ENCODE peak calls at places on chromosomes 13 and 19, in eight cellular contexts. One of them, this sample, is unnamed.
A peak's percentile ranks its signal among the peaks of the same experiment; 100 is the strongest.

GRCh38 chr13:49428041-49428763 is 15.7 kb downstream of the CAB39L start:
- DNase-seq in uterus: no peak
- DNase-seq in breast epithelium: no peak
- DNase-seq in fibroblast of pulmonary artery: no peak
- DNase-seq in endodermal cell: no peak
- DNase-seq in ovary: no peak
- DNase-seq in brain microvascular endothelial cell: no peak
- DNase-seq in cardiac fibroblast: no peak
- DNase-seq in this sample: peak; percentile 38

GRCh38 chr13:27403252-27403678 is 21.2 kb upstream of the GTF3A start:
- DNase-seq in uterus: no peak
- DNase-seq in breast epithelium: no peak
- DNase-seq in fibroblast of pulmonary artery: peak; percentile 58
- DNase-seq in endodermal cell: no peak
- DNase-seq in ovary: no peak
- DNase-seq in brain microvascular endothelial cell: peak; percentile 39
- DNase-seq in cardiac fibroblast: peak; percentile 77
- DNase-seq in this sample: peak; percentile 44

GRCh38 chr13:102799544-102800144 is 725 bp downstream of the BIVM start:
- DNase-seq in uterus: no peak
- DNase-seq in breast epithelium: no peak
- DNase-seq in fibroblast of pulmonary artery: peak; percentile 19
- DNase-seq in endodermal cell: peak; percentile 73
- DNase-seq in ovary: no peak
- DNase-seq in brain microvascular endothelial cell: peak; percentile 14
- DNase-seq in cardiac fibroblast: no peak
- DNase-seq in this sample: no peak

GRCh38 chr19:3073931-3074595 is 11.8 kb upstream of the TLE5 start:
- DNase-seq in uterus: peak; percentile 48
- DNase-seq in breast epithelium: no peak
- DNase-seq in fibroblast of pulmonary artery: peak; percentile 45
- DNase-seq in endodermal cell: peak; percentile 78
- DNase-seq in ovary: peak; percentile 71
- DNase-seq in brain microvascular endothelial cell: no peak
- DNase-seq in cardiac fibroblast: peak; percentile 52
- DNase-seq in this sample: peak; percentile 37

GRCh38 chr13:80441968-80442367 is 101.0 kb upstream of the SPRY2 start:
- DNase-seq in uterus: no peak
- DNase-seq in breast epithelium: no peak
- DNase-seq in fibroblast of pulmonary artery: peak; percentile 82
- DNase-seq in endodermal cell: no peak
- DNase-seq in ovary: no peak
- DNase-seq in brain microvascular endothelial cell: no peak
- DNase-seq in cardiac fibroblast: peak; percentile 58
- DNase-seq in this sample: no peak

GRCh38 chr19:42198676-42199439 is 18.6 kb downstream of the DEDD2 start:
- DNase-seq in uterus: no peak
- DNase-seq in breast epithelium: no peak
- DNase-seq in fibroblast of pulmonary artery: no peak
- DNase-seq in endodermal cell: peak; percentile 84
- DNase-seq in ovary: no peak
- DNase-seq in brain microvascular endothelial cell: no peak
- DNase-seq in cardiac fibroblast: no peak
- DNase-seq in this sample: no peak

GRCh38 chr13:105220886-105221285 is 1314.6 kb downstream of the EFNB2 start:
- DNase-seq in uterus: no peak
- DNase-seq in breast epithelium: no peak
- DNase-seq in fibroblast of pulmonary artery: peak; percentile 10
- DNase-seq in endodermal cell: no peak
- DNase-seq in ovary: no peak
- DNase-seq in brain microvascular endothelial cell: no peak
- DNase-seq in cardiac fibroblast: peak; percentile 3
- DNase-seq in this sample: no peak

GRCh38 chr13:50589651-50590054 is 253.8 kb downstream of the DLEU7 start:
- DNase-seq in uterus: no peak
- DNase-seq in breast epithelium: no peak
- DNase-seq in fibroblast of pulmonary artery: peak; percentile 78
- DNase-seq in endodermal cell: no peak
- DNase-seq in ovary: no peak
- DNase-seq in brain microvascular endothelial cell: peak; percentile 82
- DNase-seq in cardiac fibroblast: peak; percentile 71
- DNase-seq in this sample: peak; percentile 86

GRCh38 chr19:48615145-48616040 is 517 bp upstream of the FAM83E start:
- DNase-seq in uterus: no peak
- DNase-seq in breast epithelium: no peak
- DNase-seq in fibroblast of pulmonary artery: no peak
- DNase-seq in endodermal cell: peak; percentile 69
- DNase-seq in ovary: no peak
- DNase-seq in brain microvascular endothelial cell: no peak
- DNase-seq in cardiac fibroblast: no peak
- DNase-seq in this sample: no peak

GRCh38 chr13:109998808-109999528 is 212.6 kb upstream of the IRS2 start:
- DNase-seq in uterus: no peak
- DNase-seq in breast epithelium: no peak
- DNase-seq in fibroblast of pulmonary artery: peak; percentile 84
- DNase-seq in endodermal cell: no peak
- DNase-seq in ovary: no peak
- DNase-seq in brain microvascular endothelial cell: peak; percentile 86
- DNase-seq in cardiac fibroblast: peak; percentile 71
- DNase-seq in this sample: peak; percentile 96

GRCh38 chr13:35927554-35927953 is 203.6 kb downstream of the DCLK1 start:
- DNase-seq in uterus: peak; percentile 45
- DNase-seq in breast epithelium: no peak
- DNase-seq in fibroblast of pulmonary artery: peak; percentile 63
- DNase-seq in endodermal cell: no peak
- DNase-seq in ovary: peak; percentile 20
- DNase-seq in brain microvascular endothelial cell: peak; percentile 90
- DNase-seq in cardiac fibroblast: peak; percentile 69
- DNase-seq in this sample: peak; percentile 25

GRCh38 chr13:79678100-79678499 is 197.1 kb downstream of the NDFIP2 start:
- DNase-seq in uterus: no peak
- DNase-seq in breast epithelium: no peak
- DNase-seq in fibroblast of pulmonary artery: peak; percentile 14
- DNase-seq in endodermal cell: no peak
- DNase-seq in ovary: no peak
- DNase-seq in brain microvascular endothelial cell: peak; percentile 21
- DNase-seq in cardiac fibroblast: no peak
- DNase-seq in this sample: peak; percentile 34

GRCh38 chr19:39590265-39590664 is 12.1 kb upstream of the LGALS13 start:
- DNase-seq in uterus: no peak
- DNase-seq in breast epithelium: no peak
- DNase-seq in fibroblast of pulmonary artery: peak; percentile 18
- DNase-seq in endodermal cell: peak; percentile 81
- DNase-seq in ovary: no peak
- DNase-seq in brain microvascular endothelial cell: peak; percentile 12
- DNase-seq in cardiac fibroblast: peak; percentile 3
- DNase-seq in this sample: peak; percentile 21

GRCh38 chr19:30160996-30161655 is 211.1 kb upstream of the ZNF536 start:
- DNase-seq in uterus: no peak
- DNase-seq in breast epithelium: no peak
- DNase-seq in fibroblast of pulmonary artery: no peak
- DNase-seq in endodermal cell: no peak
- DNase-seq in ovary: no peak
- DNase-seq in brain microvascular endothelial cell: no peak
- DNase-seq in cardiac fibroblast: no peak
- DNase-seq in this sample: no peak

GRCh38 chr19:2770055-2771013 is 12.7 kb downstream of the SGTA start:
- DNase-seq in uterus: peak; percentile 66
- DNase-seq in breast epithelium: no peak
- DNase-seq in fibroblast of pulmonary artery: peak; percentile 74
- DNase-seq in endodermal cell: no peak
- DNase-seq in ovary: peak; percentile 71
- DNase-seq in brain microvascular endothelial cell: no peak
- DNase-seq in cardiac fibroblast: peak; percentile 75
- DNase-seq in this sample: no peak

GRCh38 chr19:947090-947706 is 21.4 kb downstream of the ARID3A start:
- DNase-seq in uterus: no peak
- DNase-seq in breast epithelium: no peak
- DNase-seq in fibroblast of pulmonary artery: no peak
- DNase-seq in endodermal cell: no peak
- DNase-seq in ovary: no peak
- DNase-seq in brain microvascular endothelial cell: no peak
- DNase-seq in cardiac fibroblast: no peak
- DNase-seq in this sample: no peak

DNA sequence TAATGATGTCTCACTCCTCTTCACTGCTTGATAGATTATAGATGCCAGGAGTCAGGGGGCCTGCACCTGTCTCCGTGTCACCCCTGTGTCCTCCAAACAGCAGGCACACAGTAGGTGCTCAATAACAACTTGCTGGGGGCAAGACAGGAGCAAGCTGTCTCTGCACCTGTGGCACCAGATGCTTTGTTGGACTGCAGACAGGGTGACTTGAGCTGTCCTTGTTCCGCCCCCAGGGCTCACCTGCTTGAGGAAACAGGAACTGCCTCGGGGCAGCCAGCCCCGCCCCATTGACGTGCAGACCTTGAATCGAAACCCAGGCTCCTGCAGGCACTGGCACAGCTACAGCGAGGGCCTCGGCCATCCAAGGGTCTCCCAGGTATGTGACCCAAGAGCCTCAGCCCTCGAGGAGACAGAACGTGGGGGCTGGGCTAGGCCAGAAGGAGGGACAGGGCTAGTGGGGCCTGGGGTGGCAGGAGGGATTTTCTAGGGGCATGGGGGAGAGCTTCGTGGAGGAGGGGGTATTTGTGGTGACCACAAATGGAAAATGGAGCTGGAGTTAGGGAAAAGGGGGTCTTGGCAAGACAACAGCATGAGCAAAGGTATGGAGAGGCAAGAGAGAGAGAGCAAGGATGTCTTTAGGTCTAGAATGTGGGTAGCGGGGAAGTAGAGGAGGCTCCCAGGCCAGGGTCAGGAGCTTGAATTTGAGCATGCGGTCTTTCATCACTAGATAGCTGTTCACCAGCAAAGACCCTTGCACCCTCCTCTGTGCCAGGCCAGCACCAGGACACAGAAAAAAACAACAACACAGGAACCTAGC is at the start of gene HSH2D:
- DNase-seq in uterus: no peak
- DNase-seq in breast epithelium: peak; percentile 60
- DNase-seq in fibroblast of pulmonary artery: no peak
- DNase-seq in endodermal cell: peak; percentile 87
- DNase-seq in ovary: no peak
- DNase-seq in brain microvascular endothelial cell: no peak
- DNase-seq in cardiac fibroblast: no peak
- DNase-seq in this sample: peak; percentile 67
- H3K4me3 ChIP-seq in uterus: no peak within 1 kb of the TSS
- H3K4me3 ChIP-seq in breast epithelium: no peak within 1 kb of the TSS
- H3K4me3 ChIP-seq in fibroblast of pulmonary artery: no peak within 1 kb of the TSS
- H3K4me3 ChIP-seq in endodermal cell: no peak within 1 kb of the TSS
- H3K4me3 ChIP-seq in ovary: no peak within 1 kb of the TSS
- H3K4me3 ChIP-seq in brain microvascular endothelial cell: no peak within 1 kb of the TSS
- H3K4me3 ChIP-seq in cardiac fibroblast: no peak within 1 kb of the TSS
- H3K4me3 ChIP-seq in this sample: no peak within 1 kb of the TSS

GRCh38 chr19:23309926-23310325 is 59.7 kb upstream of the ZNF724 start:
- DNase-seq in uterus: no peak
- DNase-seq in breast epithelium: no peak
- DNase-seq in fibroblast of pulmonary artery: no peak
- DNase-seq in endodermal cell: no peak
- DNase-seq in ovary: no peak
- DNase-seq in brain microvascular endothelial cell: no peak
- DNase-seq in cardiac fibroblast: no peak
- DNase-seq in this sample: peak; percentile 45
- TF ChIP-seq CTCF in uterus: no peak
- TF ChIP-seq CTCF in breast epithelium: no peak
- TF ChIP-seq CTCF in fibroblast of pulmonary artery: no peak
- TF ChIP-seq CTCF in endodermal cell: no peak
- TF ChIP-seq CTCF in ovary: no peak
- TF ChIP-seq CTCF in brain microvascular endothelial cell: no peak
- TF ChIP-seq CTCF in cardiac fibroblast: no peak
- TF ChIP-seq CTCF in this sample: no peak

DNA sequence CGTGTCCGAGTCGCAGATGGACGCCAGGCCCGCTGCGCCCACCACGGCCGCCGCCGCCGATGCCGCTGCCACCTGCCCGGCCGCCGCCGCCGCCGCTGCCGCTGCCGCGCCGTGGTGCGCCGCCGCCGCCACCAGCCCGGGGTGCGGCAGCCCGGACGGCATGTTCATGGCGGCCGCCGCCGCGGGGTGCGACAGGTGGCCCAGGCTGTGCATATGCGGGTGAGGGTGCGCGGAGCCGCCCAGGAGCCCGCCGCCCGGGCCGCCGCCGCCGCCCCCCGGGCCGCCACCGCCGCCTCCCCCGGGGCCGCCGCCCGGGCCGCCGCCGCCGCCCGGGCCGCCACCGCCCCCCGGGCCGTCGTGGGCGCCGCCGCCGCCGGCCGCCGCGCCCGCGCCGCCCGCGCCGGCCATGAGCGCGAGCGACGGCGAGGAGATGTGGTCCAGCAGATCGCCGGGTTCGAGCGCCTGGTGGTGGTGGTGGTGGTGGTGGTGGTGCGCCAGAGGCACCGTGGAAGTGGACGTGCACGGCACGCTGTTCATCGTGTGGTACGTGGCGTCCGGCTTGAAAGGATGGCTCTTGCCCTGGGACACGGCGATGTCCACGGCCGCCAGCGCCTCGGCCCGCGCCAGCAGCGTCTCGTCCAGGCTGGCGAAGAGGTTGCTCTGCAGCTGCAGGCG is 1.3 kb downstream of the POU4F1 start:
- DNase-seq in uterus: no peak
- DNase-seq in breast epithelium: no peak
- DNase-seq in fibroblast of pulmonary artery: no peak
- DNase-seq in endodermal cell: no peak
- DNase-seq in ovary: no peak
- DNase-seq in brain microvascular endothelial cell: no peak
- DNase-seq in cardiac fibroblast: no peak
- DNase-seq in this sample: no peak
- H3K4me3 ChIP-seq in uterus: no peak overlapping the region
- H3K4me3 ChIP-seq in breast epithelium: no peak overlapping the region
- H3K4me3 ChIP-seq in fibroblast of pulmonary artery: no peak overlapping the region
- H3K4me3 ChIP-seq in endodermal cell: peak overlapping the region; percentile 77
- H3K4me3 ChIP-seq in ovary: no peak overlapping the region
- H3K4me3 ChIP-seq in brain microvascular endothelial cell: no peak overlapping the region
- H3K4me3 ChIP-seq in cardiac fibroblast: no peak overlapping the region
- H3K4me3 ChIP-seq in this sample: no peak overlapping the region

GRCh38 chr19:4678881-4679379 is 8.8 kb upstream of the MYDGF start:
- DNase-seq in uterus: peak; percentile 47
- DNase-seq in breast epithelium: no peak
- DNase-seq in fibroblast of pulmonary artery: no peak
- DNase-seq in endodermal cell: peak; percentile 98
- DNase-seq in ovary: peak; percentile 72
- DNase-seq in brain microvascular endothelial cell: peak; percentile 5
- DNase-seq in cardiac fibroblast: peak; percentile 5
- DNase-seq in this sample: peak; percentile 32

GRCh38 chr19:4676955-4677731 is 7.0 kb upstream of the MYDGF start:
- DNase-seq in uterus: no peak
- DNase-seq in breast epithelium: no peak
- DNase-seq in fibroblast of pulmonary artery: peak; percentile 56
- DNase-seq in endodermal cell: peak; percentile 94
- DNase-seq in ovary: no peak
- DNase-seq in brain microvascular endothelial cell: peak; percentile 35
- DNase-seq in cardiac fibroblast: peak; percentile 50
- DNase-seq in this sample: peak; percentile 56

GRCh38 chr19:4673216-4673615 is 3.1 kb upstream of the MYDGF start:
- DNase-seq in uterus: no peak
- DNase-seq in breast epithelium: no peak
- DNase-seq in fibroblast of pulmonary artery: no peak
- DNase-seq in endodermal cell: no peak
- DNase-seq in ovary: no peak
- DNase-seq in brain microvascular endothelial cell: no peak
- DNase-seq in cardiac fibroblast: no peak
- DNase-seq in this sample: no peak

GRCh38 chr19:4673726-4674125 is 3.6 kb upstream of the MYDGF start:
- DNase-seq in uterus: no peak
- DNase-seq in breast epithelium: no peak
- DNase-seq in fibroblast of pulmonary artery: no peak
- DNase-seq in endodermal cell: no peak
- DNase-seq in ovary: no peak
- DNase-seq in brain microvascular endothelial cell: no peak
- DNase-seq in cardiac fibroblast: no peak
- DNase-seq in this sample: no peak

GRCh38 chr19:4675346-4675745 is 5.2 kb upstream of the MYDGF start:
- DNase-seq in uterus: no peak
- DNase-seq in breast epithelium: no peak
- DNase-seq in fibroblast of pulmonary artery: no peak
- DNase-seq in endodermal cell: no peak
- DNase-seq in ovary: no peak
- DNase-seq in brain microvascular endothelial cell: no peak
- DNase-seq in cardiac fibroblast: no peak
- DNase-seq in this sample: no peak
- TF ChIP-seq CTCF in uterus: no peak
- TF ChIP-seq CTCF in breast epithelium: no peak
- TF ChIP-seq CTCF in fibroblast of pulmonary artery: no peak
- TF ChIP-seq CTCF in endodermal cell: no peak
- TF ChIP-seq CTCF in ovary: no peak
- TF ChIP-seq CTCF in brain microvascular endothelial cell: no peak
- TF ChIP-seq CTCF in cardiac fibroblast: no peak
- TF ChIP-seq CTCF in this sample: no peak